ENCODE peak calls at places on chromosomes 12 and 14, in seven cellular contexts. V is mesendoderm, E is H9, A is IMR-90, D is mesenchymal stem cell, Z is H1, S is trophoblast cell. C is an unnamed sample.

GRCh38 chr14:106845286-106846087 is 1319.1 kb downstream of the TMEM121 start:
- DNase-seq in D (no peak), Z (no peak), A (no peak), E (no peak), S (peak), V (no peak), C (no peak)

GRCh38 chr12:64895541-64895940 is 71.1 kb downstream of the TBC1D30 start:
- DNase-seq in D (peak), V (no peak), E (no peak), A (peak), S (no peak), Z (no peak), C (no peak)

GRCh38 chr12:124599074-124599999 is 31.9 kb upstream of the NCOR2 start:
- DNase-seq in A (peak), Z (no peak), E (no peak), D (peak), V (no peak), S (peak), C (no peak)

GRCh38 chr14:68373124-68373646 is 419.7 kb downstream of the ZFP36L1 start:
- DNase-seq in A (no peak), D (no peak), V (no peak), Z (no peak), S (no peak), E (no peak), C (no peak)

GRCh38 chr12:5333096-5333495 is 98.8 kb upstream of the NTF3 start:
- DNase-seq in Z (no peak), A (no peak), V (no peak), S (no peak), E (no peak), D (no peak), C (no peak)

GRCh38 chr14:87934185-87934584 is 58.8 kb downstream of the GALC start:
- DNase-seq in S (no peak), A (peak), E (no peak), Z (no peak), D (peak), V (no peak), C (no peak)

GRCh38 chr12:51531284-51531981 is 59.6 kb upstream of the SCN8A start:
- DNase-seq in A (no peak), D (no peak), S (no peak), V (no peak), Z (no peak), E (no peak), C (no peak)

GRCh38 chr14:71751264-71751663 is 181.0 kb upstream of the RGS6 start:
- DNase-seq in A (peak), S (no peak), V (no peak), Z (no peak), E (no peak), D (no peak), C (no peak)

GRCh38 chr12:50251619-50252300 is 31.6 kb downstream of the LIMA1 start:
- DNase-seq in S (peak), D (peak), Z (no peak), A (peak), E (no peak), V (no peak), C (no peak)

GRCh38 chr12:80493466-80493865 is 49.4 kb downstream of the PTPRQ start:
- DNase-seq in E (no peak), D (no peak), A (no peak), S (no peak), Z (no peak), V (peak), C (no peak)

GRCh38 chr14:95922080-95922479 is 45.4 kb downstream of the TUNAR start:
- DNase-seq in A (no peak), Z (no peak), S (no peak), D (no peak), V (no peak), E (no peak), C (no peak)

GRCh38 chr12:111488271-111488670 is 82.5 kb downstream of the SH2B3 start:
- DNase-seq in S (no peak), E (no peak), V (no peak), A (peak), Z (no peak), D (peak), C (no peak)

GRCh38 chr14:32825058-32825457 is 113.6 kb upstream of the NPAS3 start:
- DNase-seq in A (no peak), Z (no peak), V (no peak), D (no peak), E (no peak), S (no peak), C (no peak)

GRCh38 chr12:65495233-65495632 is 216.8 kb downstream of the MSRB3 start:
- DNase-seq in V (peak), A (peak), S (peak), E (no peak), D (peak), Z (no peak), C (no peak)

GRCh38 chr12:8846305-8846704 is 23.9 kb downstream of the A2ML1 start:
- DNase-seq in S (no peak), D (no peak), A (no peak), Z (no peak), V (no peak), E (no peak), C (no peak)

GRCh38 chr14:23307687-23308644 is 1.3 kb downstream of the BCL2L2 start:
- DNase-seq in Z (no peak), V (no peak), D (no peak), E (no peak), A (peak), S (peak), C (no peak)

GRCh38 chr12:108907861-108908302 is 28.0 kb downstream of the DAO start:
- DNase-seq in D (no peak), V (peak), Z (no peak), E (no peak), S (no peak), A (no peak), C (no peak)

GRCh38 chr14:95302667-95303066 is 17.0 kb downstream of the CLMN start:
- DNase-seq in V (no peak), Z (no peak), S (peak), E (no peak), D (no peak), A (no peak), C (no peak)

GRCh38 chr14:87005336-87005735 is 987.6 kb downstream of the GALC start:
- DNase-seq in Z (no peak), A (peak), V (no peak), D (no peak), S (peak), E (no peak), C (no peak)

GRCh38 chr14:72583316-72584272 is 310.3 kb downstream of the DPF3 start:
- DNase-seq in E (no peak), V (no peak), A (peak), D (no peak), Z (no peak), S (no peak), C (no peak)

GRCh38 chr12:116601524-116601923 is 42.3 kb downstream of the MAP1LC3B2 start:
- DNase-seq in D (peak), S (no peak), Z (no peak), A (peak), E (no peak), V (no peak), C (no peak)

GRCh38 chr12:94049718-94050117 is 98.7 kb upstream of the PLXNC1 start:
- DNase-seq in E (no peak), Z (no peak), A (no peak), D (no peak), V (no peak), S (no peak), C (no peak)

GRCh38 chr14:102252834-102253801 is 51.8 kb downstream of the MOK start:
- DNase-seq in D (peak), E (no peak), Z (no peak), S (no peak), V (no peak), A (no peak), C (no peak)
- H3K27ac ChIP-seq in D (no peak), E (no peak), Z (no peak), S (no peak), V (no peak), A (peak), C (no peak)

DNA sequence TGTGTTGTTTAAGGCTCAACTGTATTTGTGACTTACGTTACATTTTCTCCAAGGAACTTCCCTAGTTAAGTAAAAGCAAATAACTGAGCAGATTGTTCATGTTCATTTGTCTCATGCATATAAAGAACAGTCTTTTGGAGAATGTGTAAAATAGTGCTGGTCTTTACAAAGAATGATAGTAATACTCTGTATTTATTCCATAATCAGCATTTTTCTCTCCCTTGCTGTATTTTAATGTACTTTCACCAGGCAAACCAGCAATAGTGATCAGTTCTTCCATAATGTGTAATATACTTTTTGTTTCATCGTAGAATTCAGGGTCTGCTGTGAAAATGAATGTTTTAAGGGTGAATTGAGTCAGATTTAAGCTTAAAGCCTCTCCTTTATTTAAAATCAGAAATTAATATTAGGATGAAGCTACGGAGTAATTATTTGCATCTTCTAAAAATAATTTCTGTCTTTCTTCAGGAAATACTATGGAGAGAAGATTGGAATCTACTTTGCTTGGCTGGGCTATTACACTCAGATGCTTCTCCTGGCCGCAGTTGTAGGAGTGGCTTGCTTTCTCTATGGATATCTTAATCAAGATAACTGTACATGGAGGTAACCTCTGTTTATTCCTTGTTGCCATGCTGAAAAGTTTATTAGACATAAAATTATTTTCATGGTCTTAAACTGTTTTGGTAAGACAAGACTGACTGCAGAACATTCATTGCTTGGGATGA is 141.1 kb downstream of the ANO6 start:
- DNase-seq in Z (no peak), A (no peak), E (no peak), V (no peak), S (peak), D (no peak), C (no peak)
- H3K18ac ChIP-seq in Z (no peak), A (no peak), E (no peak), V (no peak), S (no peak), D (no peak), C (no peak)

GRCh38 chr14:104686624-104687517 is 2.5 kb upstream of the INF2 start:
- DNase-seq in S (peak), Z (no peak), D (no peak), E (no peak), A (no peak), V (no peak), C (no peak)
- H3K9ac ChIP-seq in S (no peak), Z (no peak), D (no peak), E (no peak), A (no peak), V (no peak), C (no peak)

DNA sequence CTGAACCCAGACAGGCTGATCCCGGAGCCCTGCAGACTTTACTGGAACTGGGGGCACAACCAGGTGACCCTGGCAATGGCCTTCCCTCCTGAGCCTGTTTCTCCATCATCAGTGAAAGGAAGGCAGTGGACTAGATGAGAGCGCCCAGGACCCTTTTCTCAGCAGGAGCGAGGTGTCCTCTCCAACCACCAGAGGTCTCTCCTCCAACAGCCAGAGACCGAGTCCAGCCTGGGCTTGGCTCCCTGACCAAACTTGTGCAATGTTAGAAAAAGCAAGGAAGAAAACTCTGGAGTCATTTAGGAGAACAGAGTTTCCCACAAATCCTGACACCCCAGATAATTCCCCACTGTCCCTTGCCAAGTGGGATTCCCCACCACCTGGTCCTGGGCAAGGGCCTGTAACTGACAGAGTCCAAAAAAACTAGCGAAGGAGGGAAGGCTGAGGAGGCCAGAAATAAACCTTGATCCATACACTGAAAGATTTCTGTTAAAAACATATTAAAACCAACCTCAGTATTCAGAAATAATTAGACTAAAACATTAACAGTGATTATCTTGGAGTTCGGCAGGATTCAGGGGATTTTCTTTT is 9.0 kb downstream of the RPS6KL1 start:
- DNase-seq in D (peak), S (peak), V (peak), Z (no peak), A (peak), E (peak), C (peak)
- H3K27ac ChIP-seq in D (no peak), S (no peak), V (no peak), Z (no peak), A (no peak), E (no peak), C (no peak)

C was measured in neuronal stem cell.